ENCODE peak calls at places on chromosomes 13 and 19, in eight cellular contexts. S is adrenal gland, E is HAP-1, Z is OCI-LY7, K is vagina, W is Peyer's patch, V is cardiac muscle cell, N is pancreas. O is an unnamed sample.

GRCh38 chr19:15195381-15195964 is 5.3 kb downstream of the NOTCH3 start:
- DNase-seq in E (peak; percentile 41), N (peak; percentile 64), Z (no peak), V (peak; percentile 62), S (peak; percentile 21), W (no peak), K (no peak), O (peak; percentile 18)

GRCh38 chr13:33349996-33350826 is 64.7 kb upstream of the STARD13 start:
- DNase-seq in W (no peak), Z (no peak), N (peak; percentile 59), E (no peak), V (peak; percentile 57), K (no peak), S (peak; percentile 79), O (no peak)

GRCh38 chr19:33624586-33625153 is 2.9 kb downstream of the CHST8 start:
- DNase-seq in E (no peak), S (no peak), N (no peak), Z (no peak), V (no peak), K (no peak), W (no peak), O (no peak)

GRCh38 chr19:50659318-50660082 is 10.3 kb downstream of the C19orf81 start:
- DNase-seq in K (no peak), E (no peak), W (no peak), V (no peak), N (no peak), S (no peak), Z (no peak), O (no peak)

GRCh38 chr19:31730270-31730669 is 381.0 kb upstream of the TSHZ3 start:
- DNase-seq in W (no peak), N (no peak), E (no peak), V (no peak), K (no peak), Z (no peak), S (no peak), O (no peak)

GRCh38 chr19:34731964-34732363 is 2.1 kb upstream of the ZNF181 start:
- DNase-seq in W (no peak), N (peak; percentile 21), Z (no peak), S (no peak), K (no peak), V (no peak), E (no peak), O (no peak)

GRCh38 chr13:113044431-113045114 is 61.0 kb upstream of the F7 start:
- DNase-seq in N (no peak), W (no peak), S (no peak), E (no peak), K (no peak), V (no peak), Z (no peak), O (no peak)

GRCh38 chr13:33935969-33936368 is 118.0 kb downstream of the RFC3 start:
- DNase-seq in W (no peak), K (no peak), E (no peak), V (no peak), N (no peak), S (no peak), Z (no peak), O (no peak)

GRCh38 chr13:36998624-36999041 is 507 bp downstream of the ALG5 start:
- DNase-seq in Z (peak; percentile 29), V (peak; percentile 8), K (no peak), E (no peak), S (no peak), N (peak; percentile 42), W (peak; percentile 16), O (peak; percentile 0)

GRCh38 chr19:30719189-30719990 is 347.2 kb downstream of the ZNF536 start:
- DNase-seq in S (peak; percentile 83), E (no peak), K (no peak), Z (no peak), W (no peak), V (peak; percentile 52), N (peak; percentile 74), O (no peak)

GRCh38 chr19:17775245-17775927 is 19.6 kb upstream of the B3GNT3 start:
- DNase-seq in Z (peak; percentile 49), N (no peak), E (peak; percentile 31), V (peak; percentile 43), W (peak; percentile 45), K (no peak), S (peak; percentile 41), O (no peak)

GRCh38 chr13:56558698-56559320 is 581.9 kb upstream of the PRR20A start:
- DNase-seq in S (no peak), K (no peak), W (no peak), V (no peak), N (no peak), E (no peak), Z (no peak), O (no peak)

GRCh38 chr19:30402790-30403189 is 30.6 kb downstream of the ZNF536 start:
- DNase-seq in W (no peak), K (peak; percentile 79), Z (no peak), S (no peak), E (no peak), N (no peak), V (no peak), O (no peak)

GRCh38 chr19:32771596-32771995 is 52.0 kb downstream of the TDRD12 start:
- DNase-seq in E (no peak), V (no peak), K (no peak), S (no peak), Z (no peak), N (no peak), W (no peak), O (no peak)

GRCh38 chr19:35063940-35064818 is 22.7 kb downstream of the HPN start:
- DNase-seq in S (peak; percentile 48), E (no peak), W (no peak), K (no peak), Z (no peak), N (peak; percentile 60), V (peak; percentile 51), O (no peak)

GRCh38 chr13:62123409-62123808 is 707.8 kb upstream of the PCDH20 start:
- DNase-seq in E (no peak), S (no peak), V (no peak), Z (no peak), K (no peak), W (no peak), N (no peak), O (no peak)

GRCh38 chr19:48398329-48399235 is 5.1 kb downstream of the GRIN2D start:
- DNase-seq in E (peak; percentile 84), K (no peak), V (peak; percentile 93), S (peak; percentile 67), N (peak; percentile 65), Z (peak; percentile 95), W (peak; percentile 78), O (peak; percentile 83)

GRCh38 chr13:82654851-82655517 is 1227.3 kb downstream of the SLITRK1 start:
- DNase-seq in V (peak; percentile 73), W (no peak), E (no peak), S (peak; percentile 35), K (no peak), N (no peak), Z (no peak), O (no peak)

GRCh38 chr19:1856698-1857603 is 6.4 kb downstream of the KLF16 start:
- DNase-seq in S (peak; percentile 96), N (peak; percentile 82), E (no peak), K (no peak), V (peak; percentile 85), W (peak; percentile 85), Z (peak; percentile 82), O (peak; percentile 42)

GRCh38 chr19:4390862-4391693 is 9.3 kb downstream of the SH3GL1 start:
- DNase-seq in N (no peak), K (no peak), Z (no peak), S (peak; percentile 55), V (peak; percentile 25), W (no peak), E (no peak), O (no peak)

GRCh38 chr19:45153339-45154063 is 7.3 kb downstream of the NKPD1 start:
- DNase-seq in E (no peak), N (peak; percentile 35), W (no peak), Z (peak; percentile 41), S (peak; percentile 61), K (no peak), V (peak; percentile 68), O (peak; percentile 48)

GRCh38 chr13:30615851-30616311 is 1.8 kb upstream of the USPL1 start:
- DNase-seq in V (peak; percentile 61), S (no peak), Z (peak; percentile 61), N (no peak), E (peak; percentile 71), W (no peak), K (no peak), O (no peak)

GRCh38 chr13:70938462-70938861 is 830.2 kb upstream of the KLHL1 start:
- DNase-seq in W (no peak), K (no peak), S (no peak), Z (no peak), V (no peak), N (no peak), E (no peak), O (no peak)

DNA sequence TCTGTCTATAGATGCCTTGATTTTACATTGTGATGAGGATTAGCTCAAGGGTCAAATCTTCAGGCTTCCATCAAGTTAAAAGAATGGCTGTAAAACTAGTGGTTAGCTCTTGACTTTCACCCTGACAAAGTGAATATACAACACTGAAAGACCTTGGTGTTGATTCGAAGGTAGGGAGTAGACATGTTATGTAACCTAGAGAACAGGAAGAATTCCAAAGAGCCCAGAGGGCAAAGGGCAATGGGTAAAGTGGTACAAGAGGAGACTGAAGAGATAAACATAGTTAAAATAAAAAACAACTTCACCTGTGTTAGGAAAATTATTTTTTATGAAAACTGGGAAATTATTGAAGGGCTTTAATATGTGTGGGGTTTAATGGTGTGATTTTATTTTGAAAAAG is 833.2 kb upstream of the KLHL1 start:
- DNase-seq in E (no peak), V (no peak), W (no peak), Z (no peak), N (no peak), K (no peak), S (no peak), O (no peak)
- H3K4me1 ChIP-seq in E (no peaks in the 10 kb centered on the region), V (no peaks in the 10 kb centered on the region), W (no peaks in the 10 kb centered on the region), Z (no peaks in the 10 kb centered on the region), N (no peaks in the 10 kb centered on the region), K (no peaks in the 10 kb centered on the region), S (no peaks in the 10 kb centered on the region), O (no peaks in the 10 kb centered on the region)

GRCh38 chr13:24080134-24080533 is 80.4 kb upstream of the SPATA13 start:
- DNase-seq in N (no peak), K (no peak), Z (no peak), S (no peak), W (no peak), E (no peak), V (no peak), O (no peak)
- H3K4me1 ChIP-seq in N (peaks cover 7% of the 10 kb centered on the region), K (peaks cover 6% of the 10 kb centered on the region), Z (no peaks in the 10 kb centered on the region), S (peaks cover 13% of the 10 kb centered on the region), W (no peaks in the 10 kb centered on the region), E (no peaks in the 10 kb centered on the region), V (peaks cover 8% of the 10 kb centered on the region), O (no peaks in the 10 kb centered on the region)

GRCh38 chr13:78562237-78562889 is 41.0 kb downstream of the POU4F1 start:
- DNase-seq in K (no peak), N (no peak), Z (no peak), S (no peak), W (no peak), E (no peak), V (no peak), O (no peak)
- H3K4me1 ChIP-seq in K (no peaks in the 10 kb centered on the region), N (no peaks in the 10 kb centered on the region), Z (no peaks in the 10 kb centered on the region), S (no peaks in the 10 kb centered on the region), W (no peaks in the 10 kb centered on the region), E (no peaks in the 10 kb centered on the region), V (no peaks in the 10 kb centered on the region), O (no peaks in the 10 kb centered on the region)

DNA sequence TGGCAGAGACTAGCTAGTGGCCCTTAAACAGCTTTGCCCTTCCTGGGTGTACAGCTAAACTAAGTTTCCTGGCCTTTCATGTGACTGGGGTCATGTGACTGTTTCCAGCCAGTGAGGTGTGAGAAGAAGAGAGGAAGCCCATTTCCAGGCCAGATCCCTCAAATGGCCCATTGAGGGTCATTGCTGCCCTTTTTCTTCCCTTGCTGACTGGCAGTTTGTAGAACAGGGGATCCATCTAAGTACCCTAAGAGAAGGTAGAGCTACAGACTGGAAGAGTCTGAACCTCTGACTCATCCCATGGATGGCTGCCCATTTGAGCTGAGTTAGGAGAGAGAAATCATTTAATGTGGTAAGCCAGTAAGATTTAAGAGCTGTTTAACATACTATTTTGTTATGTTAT is 2.8 kb downstream of the SWSAP1 start:
- DNase-seq in E (no peak), K (no peak), N (no peak), Z (peak; percentile 79), S (peak; percentile 87), V (peak; percentile 85), W (no peak), O (no peak)
- H3K4me1 ChIP-seq in E (peaks cover 25% of the 10 kb centered on the region), K (peaks cover 73% of the 10 kb centered on the region), N (peaks cover 5% of the 10 kb centered on the region), Z (peaks cover 57% of the 10 kb centered on the region), S (peaks cover 46% of the 10 kb centered on the region), V (peaks cover 6% of the 10 kb centered on the region), W (peaks cover 12% of the 10 kb centered on the region), O (peaks cover 48% of the 10 kb centered on the region)

O was measured in naive thymus-derived CD4-positive, alpha-beta T cell.